ENCODE peak calls at places on chromosome 15, in five cellular contexts. N, Y, C, G and V are unnamed samples.

GRCh38 chr15:68609618-68610017 is 30.8 kb downstream of the CORO2B start:
- DNase-seq in N (no peak), Y (peak), C (no peak), G (no peak), V (no peak)

GRCh38 chr15:99454107-99454809 is 111.5 kb upstream of the MEF2A start:
- DNase-seq in N (no peak), Y (no peak), C (no peak), G (no peak), V (no peak)

GRCh38 chr15:94951538-94951937 is 720.2 kb downstream of the MCTP2 start:
- DNase-seq in N (no peak), Y (peak), C (no peak), G (no peak), V (no peak)

GRCh38 chr15:57861805-57862586 is 155.5 kb downstream of the POLR2M start:
- DNase-seq in N (no peak), Y (peak), C (no peak), G (no peak), V (no peak)

GRCh38 chr15:85485956-85486567 is 105.7 kb downstream of the AKAP13 start:
- DNase-seq in N (peak), Y (peak), C (peak), G (peak), V (peak)

GRCh38 chr15:68581725-68582124 is 2.9 kb downstream of the CORO2B start:
- DNase-seq in N (no peak), Y (peak), C (no peak), G (no peak), V (no peak)

GRCh38 chr15:31905054-31905453 is 125.3 kb upstream of the CHRNA7 start:
- DNase-seq in N (no peak), Y (no peak), C (no peak), G (peak), V (no peak)

GRCh38 chr15:51629612-51630011 is 7.0 kb upstream of the DMXL2 start:
- DNase-seq in N (no peak), Y (no peak), C (no peak), G (no peak), V (no peak)

GRCh38 chr15:65361708-65362459 is 15.9 kb downstream of the IGDCC3 start:
- DNase-seq in N (no peak), Y (no peak), C (no peak), G (peak), V (no peak)

GRCh38 chr15:82021992-82022391 is 23.8 kb downstream of the MEX3B start:
- DNase-seq in N (no peak), Y (peak), C (no peak), G (no peak), V (no peak)

GRCh38 chr15:59830873-59831272 is 141.8 kb upstream of the BNIP2 start:
- DNase-seq in N (no peak), Y (no peak), C (no peak), G (no peak), V (no peak)

GRCh38 chr15:101641894-101642293 is 10.3 kb downstream of the TM2D3 start:
- DNase-seq in N (no peak), Y (peak), C (peak), G (no peak), V (no peak)

GRCh38 chr15:74866090-74866489 is 7.1 kb downstream of the SCAMP2 start:
- DNase-seq in N (peak), Y (peak), C (no peak), G (no peak), V (no peak)

GRCh38 chr15:38912067-38912466 is 347.5 kb upstream of the RASGRP1 start:
- DNase-seq in N (no peak), Y (peak), C (no peak), G (no peak), V (no peak)

GRCh38 chr15:26242565-26242964 is 379.4 kb upstream of the ATP10A start:
- DNase-seq in N (no peak), Y (no peak), C (no peak), G (peak), V (no peak)

GRCh38 chr15:61186905-61187865 is 41.9 kb downstream of the RORA start:
- DNase-seq in N (no peak), Y (no peak), C (no peak), G (no peak), V (no peak)

GRCh38 chr15:80242132-80242769 is 9.8 kb downstream of the CTXND1 start:
- DNase-seq in N (peak), Y (peak), C (peak), G (peak), V (peak)

GRCh38 chr15:38130739-38131498 is 121.7 kb upstream of the SPRED1 start:
- DNase-seq in N (no peak), Y (peak), C (peak), G (no peak), V (no peak)

GRCh38 chr15:71449956-71450355 is 334.7 kb downstream of the THSD4 start:
- DNase-seq in N (no peak), Y (no peak), C (no peak), G (no peak), V (no peak)

GRCh38 chr15:36334059-36334458 is 245.4 kb upstream of the CDIN1 start:
- DNase-seq in N (no peak), Y (peak), C (no peak), G (no peak), V (no peak)

GRCh38 chr15:93274276-93274675 is 185.3 kb upstream of the RGMA start:
- DNase-seq in N (no peak), Y (no peak), C (no peak), G (no peak), V (no peak)

GRCh38 chr15:72796210-72796514 is 12.6 kb upstream of the ADPGK start:
- DNase-seq in N (no peak), Y (peak), C (no peak), G (no peak), V (no peak)

GRCh38 chr15:51121118-51121517 is 26.4 kb upstream of the TNFAIP8L3 start:
- DNase-seq in N (peak), Y (peak), C (no peak), G (no peak), V (no peak)

GRCh38 chr15:70099966-70100494 is 2.3 kb upstream of the TLE3 start:
- DNase-seq in N (peak), Y (peak), C (peak), G (no peak), V (no peak)

GRCh38 chr15:90564109-90564508 is 34.4 kb downstream of the CRTC3 start:
- DNase-seq in N (no peak), Y (no peak), C (no peak), G (no peak), V (no peak)

DNA sequence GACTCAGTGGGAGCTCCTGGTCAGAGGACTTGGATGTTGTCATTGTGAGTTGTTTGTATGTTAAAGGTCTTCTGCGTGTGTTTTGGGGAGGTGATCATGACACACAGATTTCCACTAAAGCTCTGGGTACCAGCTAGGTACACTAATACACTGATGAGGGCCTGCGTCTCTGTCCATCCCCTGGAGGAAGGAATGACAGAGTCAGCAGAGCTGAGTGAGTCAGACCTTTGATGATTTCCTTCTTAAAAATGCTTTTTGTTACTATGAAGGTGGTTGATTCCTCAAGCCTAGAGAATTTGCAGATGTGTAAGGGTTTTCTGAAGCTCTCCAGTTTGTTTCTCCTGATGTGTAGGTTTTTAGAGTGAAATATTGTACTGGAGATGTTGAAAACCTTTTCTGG is 424.1 kb upstream of the TPM1 start:
- DNase-seq in N (peak), Y (peak), C (no peak), G (no peak), V (no peak)
- TF ChIP-seq CTCF in N (no peak), Y (peak), C (no peak), G (no peak), V (no peak)

DNA sequence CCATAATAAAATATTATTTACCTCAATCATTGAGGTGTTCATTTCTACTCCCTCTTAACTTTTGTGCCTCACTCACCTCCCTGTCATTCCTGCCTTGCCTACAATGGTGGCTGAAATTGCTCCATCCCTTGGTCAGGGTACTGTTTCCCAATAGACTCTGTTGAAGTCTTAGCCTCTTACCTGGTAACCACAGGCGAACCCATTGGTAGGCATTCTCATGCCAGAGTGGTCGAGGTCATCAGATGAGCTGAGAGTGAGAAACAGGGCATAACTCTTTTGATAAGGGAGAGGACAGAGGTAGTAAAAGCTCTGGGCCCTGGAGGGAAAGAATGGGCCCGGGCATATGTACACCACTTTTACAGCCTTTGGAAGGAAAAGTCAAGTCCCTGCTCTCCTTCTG is 265.6 kb downstream of the ARRDC4 start:
- DNase-seq in N (no peak), Y (no peak), C (no peak), G (no peak), V (no peak)
- TF ChIP-seq CTCF in N (no peak), Y (no peak), C (no peak), G (no peak), V (no peak)

GRCh38 chr15:44243829-44244228 is 44.7 kb upstream of the GOLM2 start:
- DNase-seq in N (no peak), Y (peak), C (no peak), G (no peak), V (no peak)
- TF ChIP-seq CTCF in N (no peak), Y (no peak), C (no peak), G (no peak), V (no peak)

DNA sequence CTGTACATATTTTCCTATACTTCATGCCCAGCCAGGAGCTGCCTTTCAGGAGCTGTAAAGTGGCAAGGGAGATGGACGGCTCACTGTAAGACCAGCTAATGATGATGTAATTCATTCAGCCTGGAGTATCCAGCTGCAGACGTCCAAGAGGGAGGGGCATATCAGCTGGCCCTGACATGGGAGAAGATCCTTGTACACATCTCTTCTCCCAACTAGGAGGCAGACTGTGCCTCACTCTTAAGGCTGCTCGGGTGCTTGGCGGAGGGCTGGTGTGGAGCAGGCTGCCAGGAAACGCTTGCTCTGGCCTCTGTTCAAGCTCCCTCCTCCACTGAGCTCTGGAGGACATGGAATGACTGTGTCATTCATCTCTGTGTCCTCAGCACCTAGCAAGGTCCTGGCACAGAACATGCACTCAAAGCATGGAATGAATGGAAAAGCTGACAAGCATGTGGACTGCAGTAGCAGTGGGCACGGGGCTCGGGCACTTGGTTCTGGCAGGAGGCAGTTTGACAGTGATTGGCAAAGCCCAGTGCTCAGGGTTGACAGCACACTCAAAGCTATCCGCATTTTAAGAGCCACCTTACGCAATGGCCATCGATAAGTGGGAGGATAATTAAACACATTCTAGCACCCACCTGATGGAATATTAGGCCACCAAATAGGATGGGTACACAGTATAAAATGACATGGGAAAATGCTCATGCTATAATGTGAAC is 72.4 kb downstream of the TBC1D2B start:
- DNase-seq in N (peak), Y (peak), C (no peak), G (no peak), V (no peak)
- TF ChIP-seq CTCF in N (no peak), Y (peak), C (no peak), G (no peak), V (no peak)